ENCODE peak calls at places on chromosome 10, in six cellular contexts. P is body of pancreas; S is heart right ventricle; U is activated naive CD8-positive, alpha-beta T cell treated with anti-CD3 and anti-CD28 coated beads, Interleukin-2, amount 50 U/mL, for 24 hours; V is activated naive CD4-positive, alpha-beta T cell treated with anti-CD3 and anti-CD28 coated beads, Interleukin-2, amount 50 U/mL, for 72 hours; T is foreskin keratinocyte. Z is an unnamed sample.

GRCh38 chr10:27192284-27192683 is 37.1 kb downstream of the MASTL start:
- ATAC-seq in P (no peak), S (no peak), U (no peak), V (no peak), T (peak; percentile 76), Z (no peak)

GRCh38 chr10:103238506-103239252 is 7.0 kb upstream of the RPEL1 start:
- ATAC-seq in P (no peak), S (peak; percentile 81), U (no peak), V (no peak), T (no peak), Z (no peak)

GRCh38 chr10:113335603-113336002 is 217.2 kb upstream of the HABP2 start:
- ATAC-seq in P (no peak), S (no peak), U (no peak), V (no peak), T (no peak), Z (no peak)

GRCh38 chr10:93565421-93565820 is 1.0 kb upstream of the FFAR4 start:
- ATAC-seq in P (no peak), S (no peak), U (no peak), V (no peak), T (no peak), Z (no peak)

GRCh38 chr10:90293629-90294028 is 564.2 kb downstream of the HTR7 start:
- ATAC-seq in P (no peak), S (no peak), U (no peak), V (no peak), T (no peak), Z (no peak)

GRCh38 chr10:119724630-119725549 is 960 bp upstream of the INPP5F start:
- ATAC-seq in P (peak; percentile 12), S (peak; percentile 12), U (no peak), V (no peak), T (peak; percentile 9), Z (peak; percentile 1)

GRCh38 chr10:649798-650690 is 39.4 kb downstream of the DIP2C start:
- ATAC-seq in P (peak; percentile 91), S (peak; percentile 64), U (no peak), V (no peak), T (no peak), Z (no peak)

GRCh38 chr10:89966211-89966610 is 264.8 kb downstream of the KIF20B start:
- ATAC-seq in P (no peak), S (no peak), U (no peak), V (no peak), T (no peak), Z (no peak)

GRCh38 chr10:114761205-114762193 is 60.1 kb upstream of the FHIP2A start:
- ATAC-seq in P (no peak), S (peak; percentile 18), U (no peak), V (no peak), T (no peak), Z (no peak)

GRCh38 chr10:84541289-84541637 is 212.9 kb downstream of the CCSER2 start:
- ATAC-seq in P (no peak), S (no peak), U (no peak), V (no peak), T (no peak), Z (no peak)

GRCh38 chr10:43899224-43899959 is 250.7 kb upstream of the ZNF32 start:
- ATAC-seq in P (peak; percentile 33), S (peak; percentile 46), U (no peak), V (no peak), T (peak; percentile 75), Z (no peak)

GRCh38 chr10:78185693-78186055 is 152.0 kb downstream of the RPS24 start:
- ATAC-seq in P (peak; percentile 33), S (peak; percentile 51), U (no peak), V (no peak), T (no peak), Z (no peak)

GRCh38 chr10:83516788-83517187 is 622.5 kb upstream of the GHITM start:
- ATAC-seq in P (no peak), S (no peak), U (no peak), V (no peak), T (no peak), Z (no peak)

GRCh38 chr10:110852255-110852896 is 19.4 kb upstream of the PDCD4 start:
- ATAC-seq in P (peak; percentile 95), S (no peak), U (peak; percentile 83), V (peak; percentile 87), T (peak; percentile 96), Z (peak; percentile 95)

GRCh38 chr10:13372524-13372923 is 24.4 kb upstream of the SEPHS1 start:
- ATAC-seq in P (no peak), S (no peak), U (no peak), V (no peak), T (no peak), Z (no peak)

GRCh38 chr10:92848037-92848440 is 281 bp upstream of the EXOC6 start:
- ATAC-seq in P (no peak), S (no peak), U (peak; percentile 54), V (peak; percentile 66), T (no peak), Z (peak; percentile 57)

GRCh38 chr10:126734015-126734414 is 63.5 kb upstream of the C10orf90 start:
- ATAC-seq in P (no peak), S (no peak), U (no peak), V (no peak), T (peak; percentile 70), Z (no peak)

GRCh38 chr10:100829103-100829870 is 83.5 kb upstream of the SLF2 start:
- ATAC-seq in P (no peak), S (no peak), U (no peak), V (no peak), T (no peak), Z (no peak)

GRCh38 chr10:102726274-102726673 is 11.8 kb downstream of the SFXN2 start:
- ATAC-seq in P (no peak), S (no peak), U (no peak), V (no peak), T (no peak), Z (no peak)

GRCh38 chr10:112852308-112852707 is 97.7 kb upstream of the TCF7L2 start:
- ATAC-seq in P (no peak), S (peak; percentile 70), U (no peak), V (no peak), T (no peak), Z (no peak)

GRCh38 chr10:4512557-4513286 is 313.3 kb upstream of the AKR1E2 start:
- ATAC-seq in P (no peak), S (peak; percentile 72), U (no peak), V (no peak), T (peak; percentile 60), Z (no peak)

GRCh38 chr10:122281751-122282150 is 10.7 kb downstream of the BTBD16 start:
- ATAC-seq in P (no peak), S (no peak), U (no peak), V (no peak), T (no peak), Z (no peak)

GRCh38 chr10:102231357-102232318 is 5.5 kb downstream of the ELOVL3 start:
- ATAC-seq in P (peak; percentile 46), S (peak; percentile 33), U (peak; percentile 73), V (peak; percentile 74), T (peak; percentile 46), Z (peak; percentile 61)

GRCh38 chr10:71059059-71059818 is 153.1 kb upstream of the UNC5B start:
- ATAC-seq in P (no peak), S (peak; percentile 34), U (no peak), V (no peak), T (no peak), Z (no peak)

Z was measured in activated T-helper 17 cell treated with anti-CD3 and anti-CD28 coated beads, Interleukin-2, amount 50 U/mL, for 72 hours.